ENCODE peak calls at places on chromosomes 12 and 14, in nine cellular contexts. X is T follicular helper cell; H is GM03348; E is RPMI7951; J is amniotic epithelial cell; S is cerebellum; V is CD8-positive, alpha-beta memory T cell; W is CD8-positive, alpha-beta T cell; M is HFFc6. Y is an unnamed sample.

GRCh38 chr12:109727039-109727723 is 13.6 kb downstream of the FAM222A start:
- DNase-seq in H (no peak), M (no peak), J (no peak), W (no peak), S (peak; percentile 44), X (no peak), E (no peak), V (no peak), Y (no peak)

GRCh38 chr14:89844508-89844907 is 110.0 kb downstream of the EFCAB11 start:
- DNase-seq in H (no peak), W (no peak), J (no peak), X (no peak), S (no peak), V (no peak), E (no peak), M (no peak), Y (no peak)

GRCh38 chr12:115456946-115457689 is 773.1 kb upstream of the TBX3 start:
- DNase-seq in J (no peak), S (no peak), E (no peak), V (no peak), W (no peak), M (no peak), X (no peak), H (no peak), Y (no peak)

GRCh38 chr12:7175493-7175892 is 14.0 kb upstream of the PEX5 start:
- DNase-seq in S (no peak), E (no peak), H (no peak), X (no peak), J (peak; percentile 71), W (no peak), M (peak; percentile 62), V (no peak), Y (peak; percentile 54)

GRCh38 chr14:86938356-86938755 is 1054.6 kb downstream of the GALC start:
- DNase-seq in W (no peak), J (no peak), E (no peak), X (no peak), M (no peak), S (no peak), V (no peak), H (no peak), Y (no peak)

GRCh38 chr12:65279387-65280112 is 1.1 kb downstream of the MSRB3 start:
- DNase-seq in J (no peak), M (no peak), W (no peak), V (no peak), X (no peak), E (no peak), H (no peak), S (peak; percentile 49), Y (no peak)

GRCh38 chr14:104665663-104666522 is 23.5 kb upstream of the INF2 start:
- DNase-seq in W (peak; percentile 37), V (peak; percentile 28), H (no peak), S (no peak), E (peak; percentile 43), X (peak; percentile 16), M (no peak), J (no peak), Y (no peak)

GRCh38 chr12:123142948-123143752 is 7.7 kb downstream of the PITPNM2 start:
- DNase-seq in X (no peak), E (peak; percentile 42), J (no peak), W (no peak), M (no peak), H (no peak), V (no peak), S (no peak), Y (no peak)

GRCh38 chr12:23771230-23771949 is 178.1 kb downstream of the SOX5 start:
- DNase-seq in W (no peak), V (no peak), J (no peak), H (no peak), S (peak; percentile 7), M (no peak), E (peak; percentile 37), X (no peak), Y (no peak)

GRCh38 chr14:73606271-73606670 is 6.0 kb upstream of the ACOT6 start:
- DNase-seq in S (no peak), E (no peak), V (no peak), W (no peak), J (no peak), H (no peak), X (no peak), M (no peak), Y (no peak)

GRCh38 chr12:24363177-24363754 is 413.8 kb upstream of the SOX5 start:
- DNase-seq in J (no peak), M (no peak), X (no peak), V (no peak), E (no peak), S (no peak), H (no peak), W (no peak), Y (no peak)

GRCh38 chr14:69326611-69327010 is 66.7 kb downstream of the GALNT16 start:
- DNase-seq in S (no peak), W (no peak), X (no peak), H (no peak), M (no peak), E (no peak), J (no peak), V (no peak), Y (no peak)

GRCh38 chr14:73311710-73312035 is 74.4 kb downstream of the PAPLN start:
- DNase-seq in M (no peak), H (no peak), X (no peak), W (no peak), S (no peak), E (no peak), V (no peak), J (peak; percentile 84), Y (no peak)

GRCh38 chr14:104444159-104445030 is 135.2 kb upstream of the C14orf180 start:
- DNase-seq in S (no peak), J (no peak), X (no peak), V (no peak), W (no peak), E (no peak), H (no peak), M (no peak), Y (no peak)

GRCh38 chr12:127629066-127629820 is 637.7 kb upstream of the TMEM132C start:
- DNase-seq in S (no peak), M (no peak), J (no peak), E (peak; percentile 61), X (no peak), V (no peak), W (no peak), H (no peak), Y (no peak)

GRCh38 chr12:82475211-82475610 is 116.9 kb downstream of the METTL25 start:
- DNase-seq in J (no peak), H (no peak), X (no peak), V (no peak), E (no peak), W (no peak), S (no peak), M (no peak), Y (no peak)

GRCh38 chr12:108646597-108647190 is 13.0 kb upstream of the SELPLG start:
- DNase-seq in E (no peak), V (no peak), H (no peak), X (no peak), W (no peak), M (no peak), S (no peak), J (no peak), Y (no peak)

GRCh38 chr12:67025543-67026114 is 243.5 kb upstream of the CAND1 start:
- DNase-seq in S (no peak), H (peak; percentile 58), E (peak; percentile 5), X (peak; percentile 11), M (no peak), W (peak; percentile 33), V (no peak), J (no peak), Y (no peak)

GRCh38 chr12:107775093-107775721 is 703 bp downstream of the ASCL4 start:
- DNase-seq in M (no peak), S (no peak), V (no peak), W (no peak), H (no peak), E (no peak), J (no peak), X (no peak), Y (no peak)

GRCh38 chr12:129540249-129540648 is 363.6 kb downstream of the TMEM132D start:
- DNase-seq in X (no peak), J (no peak), M (no peak), H (no peak), V (no peak), E (no peak), S (no peak), W (no peak), Y (no peak)

GRCh38 chr12:76535170-76535569 is 24.4 kb downstream of the OSBPL8 start:
- DNase-seq in M (no peak), W (no peak), H (no peak), J (no peak), E (no peak), X (no peak), V (no peak), S (no peak), Y (no peak)

GRCh38 chr12:130764073-130764472 is 48.0 kb upstream of the RIMBP2 start:
- DNase-seq in V (no peak), J (peak; percentile 40), W (no peak), S (no peak), X (no peak), E (peak; percentile 29), H (no peak), M (peak; percentile 1), Y (no peak)

GRCh38 chr12:117035287-117035686 is 63.9 kb downstream of the TESC start:
- DNase-seq in X (no peak), J (no peak), W (no peak), E (no peak), V (no peak), H (no peak), M (no peak), S (no peak), Y (no peak)

GRCh38 chr12:29316772-29317171 is 64.2 kb downstream of the ERGIC2 start:
- DNase-seq in S (peak; percentile 2), V (no peak), J (peak; percentile 29), X (no peak), H (peak; percentile 39), E (peak; percentile 72), M (peak; percentile 70), W (no peak), Y (peak; percentile 8)

GRCh38 chr14:66425402-66425801 is 60.8 kb upstream of the CCDC196 start:
- DNase-seq in J (no peak), X (no peak), E (no peak), M (no peak), H (no peak), V (no peak), W (no peak), S (no peak), Y (no peak)

GRCh38 chr12:65755596-65755978 is 68.7 kb upstream of the HMGA2 start:
- DNase-seq in M (no peak), H (no peak), S (no peak), X (no peak), E (no peak), J (peak; percentile 43), W (no peak), V (no peak), Y (peak; percentile 50)

GRCh38 chr14:92747701-92748258 is 647 bp downstream of the LGMN start:
- DNase-seq in S (peak; percentile 13), M (peak; percentile 8), X (no peak), E (no peak), H (peak; percentile 40), J (no peak), V (no peak), W (no peak), Y (no peak)

GRCh38 chr12:34335819-34336262 is 313.5 kb downstream of the ALG10 start:
- DNase-seq in W (no peak), M (no peak), H (no peak), X (no peak), J (no peak), S (no peak), V (no peak), E (no peak), Y (no peak)

GRCh38 chr12:50952510-50952909 is at the start of gene HIGD1C:
- DNase-seq in S (no peak), H (no peak), W (no peak), X (no peak), E (no peak), M (no peak), V (no peak), J (no peak), Y (no peak)

GRCh38 chr12:83261998-83262397 is 575.3 kb downstream of the TMTC2 start:
- DNase-seq in X (no peak), M (no peak), J (no peak), V (no peak), E (no peak), W (no peak), H (no peak), S (no peak), Y (no peak)

Y was measured in foreskin fibroblast.